ENCODE peak calls at places on chromosome 13, in eight cellular contexts. E is neural progenitor cell, J is substantia nigra, M is heart left ventricle, T is fibroblast of lung, N is cardiac muscle cell, I is left lung, D is caudate nucleus. K is an unnamed sample.

GRCh38 chr13:34993470-34993869 is 51.4 kb downstream of the NBEA start:
- DNase-seq in T (peak; percentile 49), M (no peak), I (no peak), E (no peak), J (no peak), D (no peak), N (no peak), K (peak; percentile 15)

GRCh38 chr13:99909836-99910619 is 61.5 kb downstream of the ZIC5 start:
- DNase-seq in I (no peak), E (no peak), J (no peak), T (no peak), N (no peak), D (no peak), M (no peak), K (peak; percentile 11)

GRCh38 chr13:110266983-110267382 is 40.0 kb downstream of the COL4A1 start:
- DNase-seq in J (no peak), E (peak; percentile 89), N (no peak), M (no peak), I (no peak), D (no peak), T (no peak), K (no peak)

GRCh38 chr13:20826810-20827560 is 53.2 kb upstream of the EEF1AKMT1 start:
- DNase-seq in T (peak; percentile 54), J (no peak), N (no peak), I (no peak), M (no peak), E (no peak), D (no peak), K (no peak)

GRCh38 chr13:112888238-112889111 is 80.5 kb upstream of the MCF2L start:
- DNase-seq in N (no peak), D (no peak), J (no peak), T (no peak), M (no peak), E (no peak), I (peak; percentile 67), K (no peak)

GRCh38 chr13:79966502-79966901 is 374.4 kb downstream of the SPRY2 start:
- DNase-seq in J (no peak), E (no peak), T (no peak), D (no peak), M (no peak), N (no peak), I (no peak), K (no peak)

GRCh38 chr13:95882121-95882520 is 171.1 kb downstream of the UGGT2 start:
- DNase-seq in J (no peak), N (no peak), T (no peak), I (no peak), M (no peak), D (no peak), E (no peak), K (no peak)

GRCh38 chr13:51291341-51291740 is 48.1 kb upstream of the SERPINE3 start:
- DNase-seq in E (no peak), D (no peak), M (no peak), I (no peak), J (no peak), N (no peak), T (peak; percentile 70), K (no peak)

GRCh38 chr13:114002009-114002544 is 28.2 kb upstream of the C13orf46 start:
- DNase-seq in J (no peak), E (peak; percentile 43), M (peak; percentile 25), I (peak; percentile 48), D (no peak), T (no peak), N (no peak), K (no peak)

GRCh38 chr13:113999618-113999910 is 25.7 kb upstream of the C13orf46 start:
- DNase-seq in E (no peak), N (no peak), D (no peak), T (no peak), M (peak; percentile 12), I (peak; percentile 56), J (no peak), K (no peak)

GRCh38 chr13:114001331-114002008 is 27.6 kb upstream of the C13orf46 start:
- DNase-seq in J (no peak), D (no peak), M (peak; percentile 17), T (no peak), N (no peak), I (peak; percentile 74), E (no peak), K (no peak)

GRCh38 chr13:113998781-113999617 is 25.1 kb upstream of the C13orf46 start:
- DNase-seq in M (peak; percentile 18), J (no peak), I (peak; percentile 61), E (no peak), T (no peak), N (no peak), D (no peak), K (no peak)

GRCh38 chr13:114000151-114001040 is 26.5 kb upstream of the C13orf46 start:
- DNase-seq in N (no peak), D (no peak), E (no peak), M (peak; percentile 15), J (no peak), I (peak; percentile 69), T (no peak), K (no peak)
- H3K27ac ChIP-seq in N (no peak overlapping the region), D (no peak overlapping the region), E (no peak overlapping the region), M (no peak overlapping the region), J (no peak overlapping the region), I (no peak overlapping the region), T (no peak overlapping the region), K (no peak overlapping the region)

GRCh38 chr13:24252136-24252535 is 57.2 kb upstream of the C1QTNF9 start:
- DNase-seq in T (no peak), E (no peak), N (no peak), D (no peak), I (no peak), M (no peak), J (no peak), K (no peak)
- H3K27ac ChIP-seq in T (no peak overlapping the region), E (no peak overlapping the region), N (no peak overlapping the region), D (peak overlapping the region; percentile 68), I (no peak overlapping the region), M (no peak overlapping the region), J (no peak overlapping the region), K (no peak overlapping the region)

GRCh38 chr13:108984251-108984920 is 355.0 kb downstream of the MYO16 start:
- DNase-seq in M (no peak), J (no peak), T (no peak), N (no peak), E (no peak), D (no peak), I (no peak), K (no peak)

GRCh38 chr13:108987488-108987887 is 358.1 kb downstream of the MYO16 start:
- DNase-seq in D (no peak), M (no peak), E (no peak), J (no peak), T (peak; percentile 46), N (no peak), I (no peak), K (no peak)

GRCh38 chr13:108983273-108983672 is 353.9 kb downstream of the MYO16 start:
- DNase-seq in J (no peak), D (no peak), E (no peak), T (no peak), M (no peak), N (no peak), I (no peak), K (no peak)

GRCh38 chr13:108985166-108985565 is 355.8 kb downstream of the MYO16 start:
- DNase-seq in N (no peak), T (peak; percentile 56), I (no peak), M (no peak), E (no peak), J (no peak), D (no peak), K (no peak)

DNA sequence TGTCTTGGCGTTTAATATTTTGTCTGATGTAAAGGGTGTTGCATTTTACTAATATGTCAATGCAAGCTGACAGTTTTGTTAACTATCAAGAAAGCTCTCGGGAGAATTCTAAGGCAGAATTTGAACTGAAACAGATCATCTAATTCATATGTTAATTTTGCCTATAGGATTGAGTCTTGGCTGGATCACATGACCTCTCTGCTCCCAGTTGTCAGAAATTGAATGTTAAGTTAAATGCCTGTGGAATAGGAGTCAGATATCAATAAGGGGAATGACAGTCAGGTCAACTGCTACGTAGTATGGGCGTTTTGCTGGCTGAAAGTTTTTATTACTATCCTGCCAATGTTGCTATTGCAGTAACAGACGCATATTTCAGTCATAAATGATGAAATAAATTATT is 358.5 kb downstream of the MYO16 start:
- DNase-seq in J (no peak), I (no peak), N (no peak), M (no peak), E (no peak), D (no peak), T (no peak), K (no peak)
- H3K27ac ChIP-seq in J (no peak overlapping the region), I (no peak overlapping the region), N (no peak overlapping the region), M (no peak overlapping the region), E (no peak overlapping the region), D (no peak overlapping the region), T (no peak overlapping the region), K (no peak overlapping the region)

GRCh38 chr13:33277946-33278345 is 7.6 kb downstream of the STARD13 start:
- DNase-seq in E (no peak), I (no peak), J (no peak), D (no peak), M (no peak), N (no peak), T (peak; percentile 51), K (no peak)
- H3K27ac ChIP-seq in E (no peak overlapping the region), I (peak overlapping the region; percentile 42), J (no peak overlapping the region), D (no peak overlapping the region), M (peak overlapping the region; percentile 18), N (no peak overlapping the region), T (peak overlapping the region; percentile 9), K (peak overlapping the region; percentile 95)

DNA sequence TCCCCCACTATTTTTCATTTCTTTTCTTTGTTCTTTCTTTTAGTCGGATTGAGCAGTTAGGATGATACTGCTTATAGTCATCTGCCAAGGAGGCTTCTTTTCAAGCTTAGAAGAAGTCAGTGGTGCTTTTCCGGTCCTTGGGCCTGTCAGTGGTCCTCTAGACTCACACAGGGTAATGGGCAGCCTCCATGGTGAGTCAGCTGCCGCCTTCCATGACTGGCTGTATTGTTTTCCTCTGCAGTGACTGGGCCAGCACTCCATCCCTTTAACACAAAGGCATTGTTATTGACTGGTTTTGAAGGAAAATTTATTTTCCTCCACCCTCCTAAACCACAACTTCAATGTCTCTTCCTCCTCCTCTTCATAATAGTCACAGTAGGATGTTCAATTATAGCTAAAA is 47.1 kb upstream of the CNMD start:
- DNase-seq in T (no peak), N (no peak), J (peak; percentile 46), E (no peak), M (no peak), I (no peak), D (no peak), K (no peak)
- H3K27ac ChIP-seq in T (no peak overlapping the region), N (no peak overlapping the region), J (peak overlapping the region; percentile 75), E (no peak overlapping the region), M (no peak overlapping the region), I (no peak overlapping the region), D (peak overlapping the region; percentile 95), K (no peak overlapping the region)

DNA sequence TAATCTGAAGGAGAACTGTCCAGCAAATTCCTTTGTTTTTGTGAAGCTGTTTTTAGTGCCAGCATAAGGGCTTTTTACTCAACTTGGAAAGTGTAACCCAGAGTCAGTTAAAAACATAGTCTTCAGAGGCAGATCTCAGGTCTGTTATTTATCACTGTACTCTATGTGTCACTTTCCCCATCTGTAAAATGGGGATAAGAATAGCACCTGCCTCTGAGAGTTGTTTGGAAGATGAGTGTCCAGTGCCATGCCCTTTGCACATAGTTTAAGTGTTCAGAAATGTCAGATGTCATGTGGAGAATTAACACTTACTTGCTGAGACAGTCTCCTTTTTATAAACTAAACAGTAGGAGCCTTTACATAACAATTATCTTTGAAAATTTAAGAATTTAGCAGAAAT is 27.9 kb downstream of the USPL1 start:
- DNase-seq in D (no peak), M (no peak), N (no peak), T (no peak), E (no peak), J (no peak), I (no peak), K (no peak)
- H3K27ac ChIP-seq in D (no peak overlapping the region), M (no peak overlapping the region), N (no peak overlapping the region), T (no peak overlapping the region), E (no peak overlapping the region), J (no peak overlapping the region), I (no peak overlapping the region), K (no peak overlapping the region)

K was measured in brain microvascular endothelial cell.